ENCODE peak calls at places on chromosomes 3 and 15, in eight cellular contexts. S, E, R, Z, H, L, M and F are unnamed samples.

GRCh38 chr3:175585898-175586297 is 726.8 kb downstream of the NAALADL2 start:
- DNase-seq in H (no peak), Z (peak; percentile 19), M (peak; percentile 18), S (no peak), R (no peak), L (no peak), E (no peak), F (no peak)

GRCh38 chr3:174325834-174326705 is 533.1 kb upstream of the NAALADL2 start:
- DNase-seq in R (no peak), H (no peak), E (no peak), L (no peak), S (no peak), Z (no peak), M (no peak), F (no peak)

GRCh38 chr15:70142322-70143191 is 44.8 kb upstream of the TLE3 start:
- DNase-seq in E (peak; percentile 47), H (peak; percentile 46), R (no peak), L (peak; percentile 82), M (no peak), S (peak; percentile 76), Z (peak; percentile 75), F (no peak)

GRCh38 chr3:143118630-143119008 is 952 bp upstream of the CHST2 start:
- DNase-seq in Z (no peak), E (no peak), S (no peak), M (no peak), L (no peak), R (no peak), H (no peak), F (no peak)

GRCh38 chr3:41222508-41222907 is 23.2 kb downstream of the CTNNB1 start:
- DNase-seq in H (no peak), M (no peak), L (no peak), E (no peak), S (no peak), R (no peak), Z (no peak), F (no peak)

GRCh38 chr3:127544806-127545545 is 45.6 kb downstream of the TPRA1 start:
- DNase-seq in M (no peak), E (no peak), H (no peak), Z (no peak), S (no peak), R (peak; percentile 56), L (no peak), F (no peak)

GRCh38 chr3:56988874-56989433 is 71.5 kb upstream of the SPATA12 start:
- DNase-seq in E (peak; percentile 82), M (peak; percentile 43), L (peak; percentile 82), H (peak; percentile 81), Z (peak; percentile 87), R (peak; percentile 91), S (peak; percentile 86), F (no peak)

GRCh38 chr3:72848703-72849081 is 447 bp upstream of the SHQ1 start:
- DNase-seq in S (no peak), R (no peak), E (no peak), H (no peak), M (no peak), Z (no peak), L (no peak), F (no peak)

GRCh38 chr15:69337133-69337532 is 38.4 kb downstream of the PAQR5 start:
- DNase-seq in S (no peak), E (no peak), Z (peak; percentile 33), R (no peak), M (peak; percentile 57), L (no peak), H (no peak), F (no peak)

GRCh38 chr3:52200981-52201679 is 3.2 kb downstream of the ALAS1 start:
- DNase-seq in Z (no peak), S (no peak), R (no peak), E (no peak), L (no peak), M (no peak), H (no peak), F (no peak)

GRCh38 chr15:85897818-85898717 is 103.3 kb upstream of the KLHL25 start:
- DNase-seq in Z (no peak), S (no peak), E (no peak), R (no peak), M (no peak), H (no peak), L (no peak), F (no peak)

GRCh38 chr3:138829886-138830510 is 4.7 kb downstream of the PIK3CB start:
- DNase-seq in E (no peak), L (no peak), R (no peak), H (no peak), S (no peak), M (no peak), Z (no peak), F (no peak)

GRCh38 chr15:29911705-29912104 is 89.4 kb upstream of the TJP1 start:
- DNase-seq in H (no peak), L (no peak), R (no peak), E (no peak), S (no peak), Z (no peak), M (no peak), F (no peak)

GRCh38 chr3:40843851-40844548 is 319.2 kb downstream of the ZNF621 start:
- DNase-seq in M (no peak), L (no peak), S (no peak), H (no peak), E (no peak), Z (peak; percentile 87), R (no peak), F (no peak)

GRCh38 chr3:195154793-195155535 is 116.0 kb downstream of the XXYLT1 start:
- DNase-seq in L (peak; percentile 91), Z (peak; percentile 100), E (peak; percentile 91), S (peak; percentile 94), R (peak; percentile 98), M (no peak), H (peak; percentile 86), F (no peak)

GRCh38 chr15:74028646-74029045 is 34.1 kb downstream of the PML start:
- DNase-seq in Z (peak; percentile 35), S (no peak), L (no peak), R (no peak), E (no peak), H (no peak), M (no peak), F (no peak)

GRCh38 chr3:16477501-16477900 is 36.0 kb downstream of the RFTN1 start:
- DNase-seq in E (no peak), L (no peak), H (no peak), S (no peak), Z (no peak), R (no peak), M (no peak), F (no peak)

GRCh38 chr15:73388256-73388781 is 19.6 kb upstream of the HCN4 start:
- DNase-seq in S (no peak), H (peak; percentile 38), R (no peak), M (peak; percentile 72), E (no peak), L (no peak), Z (no peak), F (no peak)

GRCh38 chr15:40334941-40335795 is 5.6 kb downstream of the CCDC9B start:
- DNase-seq in L (no peak), M (no peak), Z (no peak), S (no peak), E (no peak), H (peak; percentile 44), R (no peak), F (no peak)

GRCh38 chr3:184544513-184544861 is 17.1 kb upstream of the EPHB3 start:
- DNase-seq in L (no peak), M (no peak), H (no peak), R (no peak), Z (no peak), S (no peak), E (no peak), F (no peak)

GRCh38 chr3:128060473-128061381 is 8.5 kb downstream of the SEC61A1 start:
- DNase-seq in H (no peak), E (no peak), M (no peak), L (no peak), Z (peak; percentile 15), S (no peak), R (no peak), F (no peak)

GRCh38 chr15:99507016-99507731 is 58.6 kb upstream of the MEF2A start:
- DNase-seq in H (peak; percentile 44), Z (peak; percentile 82), M (no peak), S (peak; percentile 71), L (peak; percentile 87), R (no peak), E (peak; percentile 48), F (no peak)

GRCh38 chr15:83108266-83109219 is 1.1 kb downstream of the TM6SF1 start:
- DNase-seq in M (no peak), R (peak; percentile 82), E (peak; percentile 15), H (peak; percentile 77), S (no peak), L (peak; percentile 68), Z (peak; percentile 90), F (peak; percentile 3)

DNA sequence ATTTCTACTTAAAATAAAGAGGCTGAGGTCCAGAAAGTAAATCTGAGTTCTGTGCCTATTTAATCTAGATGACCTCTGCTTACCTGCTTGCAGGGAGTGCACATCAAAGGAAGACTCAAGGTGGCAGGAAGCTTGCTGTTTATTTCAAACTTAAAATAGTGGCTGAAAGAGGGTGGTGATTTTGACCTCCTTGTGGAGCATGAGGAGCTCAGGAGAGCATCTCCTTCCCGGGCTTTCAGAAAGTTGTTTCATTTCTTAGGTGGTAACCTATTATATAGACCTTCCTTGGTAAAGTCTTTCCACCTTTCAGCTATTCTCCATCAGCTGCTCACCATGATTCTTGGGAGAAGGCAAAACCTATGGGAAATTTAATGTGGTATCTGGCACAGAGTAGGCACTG is 494 bp downstream of the GCSAM start:
- DNase-seq in S (no peak), E (no peak), M (no peak), Z (no peak), H (no peak), R (no peak), L (no peak), F (no peak)
- H3K4me1 ChIP-seq in S (no peaks in the 10 kb centered on the region), E (no peaks in the 10 kb centered on the region), M (no peaks in the 10 kb centered on the region), Z (no peaks in the 10 kb centered on the region), H (peaks cover 21% of the 10 kb centered on the region), R (no peaks in the 10 kb centered on the region), L (peaks cover 4% of the 10 kb centered on the region), F (peaks cover 19% of the 10 kb centered on the region)

DNA sequence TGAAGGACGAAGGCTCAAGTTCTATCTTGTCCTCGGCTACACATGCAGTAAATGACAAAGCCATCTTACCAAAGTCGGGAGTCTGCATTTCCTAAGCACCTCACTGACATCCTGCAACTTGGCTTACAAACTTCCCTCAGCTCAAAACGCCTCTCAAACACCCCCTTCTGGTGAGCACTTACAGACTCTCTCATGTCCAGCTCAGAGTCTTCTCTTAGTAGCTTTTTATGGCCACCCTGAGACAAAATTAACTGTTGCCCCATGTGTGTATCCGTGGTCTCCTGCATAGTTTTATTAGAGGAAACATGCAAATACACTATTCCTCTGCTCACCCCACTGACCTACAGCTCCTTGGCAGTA is 819.7 kb downstream of the FHIT start:
- DNase-seq in H (no peak), E (no peak), R (no peak), L (no peak), M (no peak), Z (no peak), S (no peak), F (no peak)
- TF ChIP-seq CTCF in H (no peak), E (no peak), R (no peak), L (peak; percentile 21), M (no peak), Z (no peak), S (no peak), F (no peak)

GRCh38 chr3:42515391-42515916 is 13.0 kb downstream of the VIPR1 start:
- DNase-seq in Z (no peak), S (no peak), R (no peak), M (no peak), H (peak; percentile 13), L (peak; percentile 86), E (no peak), F (no peak)
- TF ChIP-seq POLR2A in Z (no peak), S (no peak), R (no peak), M (no peak), H (no peak), L (no peak), E (no peak), F (no peak)

GRCh38 chr3:107272885-107273284 is 104.4 kb upstream of the CCDC54 start:
- DNase-seq in L (no peak), H (no peak), M (no peak), E (no peak), S (no peak), Z (no peak), R (no peak), F (no peak)
- H3K4me1 ChIP-seq in L (no peaks in the 10 kb centered on the region), H (no peaks in the 10 kb centered on the region), M (no peaks in the 10 kb centered on the region), E (no peaks in the 10 kb centered on the region), S (no peaks in the 10 kb centered on the region), Z (no peaks in the 10 kb centered on the region), R (no peaks in the 10 kb centered on the region), F (no peaks in the 10 kb centered on the region)